ENCODE peak calls at places on chromosomes 12 and 14, in nine cellular contexts. P is fibroblast of lung; W is neural progenitor cell; F is heart right ventricle; H is lower leg skin; U is CD8-positive, alpha-beta memory T cell; L is psoas muscle; S is AG09309; Y is H1. Q is an unnamed sample.
A peak's percentile ranks its signal among the peaks of the same experiment; 100 is the strongest.

GRCh38 chr12:44053550-44054243 is 217.8 kb downstream of the TMEM117 start:
- DNase-seq in P (peak; percentile 44), W (no peak), F (no peak), H (no peak), U (no peak), L (no peak), S (peak; percentile 63), Y (no peak), Q (no peak)

GRCh38 chr14:104249706-104250105 is 111.3 kb downstream of the KIF26A start:
- DNase-seq in P (no peak), W (no peak), F (no peak), H (peak; percentile 78), U (no peak), L (no peak), S (no peak), Y (no peak), Q (no peak)

GRCh38 chr14:79986251-79986650 is 225.1 kb downstream of the DIO2 start:
- DNase-seq in P (no peak), W (no peak), F (no peak), H (no peak), U (no peak), L (no peak), S (no peak), Y (no peak), Q (no peak)

GRCh38 chr14:95533391-95533821 is 1.4 kb upstream of the GLRX5 start:
- DNase-seq in P (peak; percentile 58), W (peak; percentile 27), F (no peak), H (no peak), U (no peak), L (no peak), S (no peak), Y (no peak), Q (no peak)

GRCh38 chr12:63889236-63889635 is 44.7 kb downstream of the SRGAP1 start:
- DNase-seq in P (peak; percentile 72), W (no peak), F (no peak), H (no peak), U (no peak), L (no peak), S (no peak), Y (no peak), Q (no peak)

GRCh38 chr14:85573406-85573805 is 43.5 kb downstream of the FLRT2 start:
- DNase-seq in P (no peak), W (no peak), F (no peak), H (no peak), U (no peak), L (no peak), S (no peak), Y (no peak), Q (no peak)

GRCh38 chr14:44609201-44609600 is 102.1 kb upstream of the FSCB start:
- DNase-seq in P (no peak), W (no peak), F (no peak), H (no peak), U (no peak), L (no peak), S (no peak), Y (no peak), Q (no peak)

GRCh38 chr12:132159555-132160003 is 15.3 kb downstream of the NOC4L start:
- DNase-seq in P (no peak), W (no peak), F (no peak), H (no peak), U (no peak), L (peak; percentile 39), S (no peak), Y (no peak), Q (no peak)

GRCh38 chr12:56487448-56488040 is 417 bp downstream of the GLS2 start:
- DNase-seq in P (no peak), W (peak; percentile 66), F (peak; percentile 32), H (peak; percentile 89), U (no peak), L (no peak), S (no peak), Y (no peak), Q (peak; percentile 83)

GRCh38 chr12:122985590-122986257 is 5.2 kb downstream of the ARL6IP4 start:
- DNase-seq in P (no peak), W (no peak), F (no peak), H (no peak), U (no peak), L (peak; percentile 45), S (no peak), Y (no peak), Q (no peak)

GRCh38 chr12:109154485-109155438 is 38.4 kb downstream of the ACACB start:
- DNase-seq in P (peak; percentile 68), W (peak; percentile 93), F (peak; percentile 89), H (peak; percentile 95), U (peak; percentile 70), L (peak; percentile 93), S (no peak), Y (peak; percentile 90), Q (peak; percentile 86)

GRCh38 chr12:24078318-24078765 is 128.9 kb upstream of the SOX5 start:
- DNase-seq in P (no peak), W (no peak), F (no peak), H (no peak), U (no peak), L (no peak), S (no peak), Y (no peak), Q (no peak)

GRCh38 chr12:97038859-97039258 is 131.8 kb downstream of the NEDD1 start:
- DNase-seq in P (no peak), W (no peak), F (no peak), H (no peak), U (no peak), L (no peak), S (no peak), Y (no peak), Q (no peak)

GRCh38 chr12:131833896-131834641 is 5.9 kb downstream of the MMP17 start:
- DNase-seq in P (peak; percentile 40), W (peak; percentile 69), F (no peak), H (no peak), U (no peak), L (no peak), S (no peak), Y (no peak), Q (no peak)

GRCh38 chr12:7374423-7375144 is 69.4 kb downstream of the CD163L1 start:
- DNase-seq in P (peak; percentile 14), W (peak; percentile 70), F (peak; percentile 20), H (no peak), U (no peak), L (peak; percentile 41), S (peak; percentile 1), Y (peak; percentile 38), Q (peak; percentile 34)

GRCh38 chr14:77503138-77503537 is 4.5 kb upstream of the ISM2 start:
- DNase-seq in P (no peak), W (no peak), F (no peak), H (no peak), U (no peak), L (no peak), S (no peak), Y (no peak), Q (no peak)

GRCh38 chr14:82655770-82656169 is 1122.1 kb upstream of the SEL1L start:
- DNase-seq in P (no peak), W (no peak), F (no peak), H (no peak), U (no peak), L (no peak), S (no peak), Y (no peak), Q (no peak)

GRCh38 chr12:77847665-77848431 is 17.2 kb downstream of the NAV3 start:
- DNase-seq in P (peak; percentile 85), W (no peak), F (no peak), H (no peak), U (no peak), L (no peak), S (peak; percentile 78), Y (no peak), Q (no peak)

GRCh38 chr14:45867046-45867894 is 614.3 kb upstream of the MIS18BP1 start:
- DNase-seq in P (no peak), W (no peak), F (no peak), H (no peak), U (no peak), L (no peak), S (no peak), Y (no peak), Q (no peak)

GRCh38 chr12:99453831-99454538 is 193.6 kb upstream of the GARIN6 start:
- DNase-seq in P (no peak), W (no peak), F (no peak), H (no peak), U (no peak), L (no peak), S (no peak), Y (no peak), Q (no peak)

GRCh38 chr14:89953602-89954001 is 928 bp downstream of the EFCAB11 start:
- DNase-seq in P (no peak), W (no peak), F (no peak), H (no peak), U (no peak), L (no peak), S (no peak), Y (no peak), Q (no peak)
- H3K4me3 ChIP-seq in P (peak overlapping the region; percentile 79), W (peak overlapping the region; percentile 90), F (no peak overlapping the region), H (no peak overlapping the region), U (no peak overlapping the region), L (peak overlapping the region; percentile 91), S (no peak overlapping the region), Y (no peak overlapping the region), Q (peak overlapping the region; percentile 76)

GRCh38 chr12:119594399-119594730 is 791 bp downstream of the TMEM233 start:
- DNase-seq in P (no peak), W (peak; percentile 42), F (no peak), H (no peak), U (no peak), L (peak; percentile 63), S (no peak), Y (no peak), Q (no peak)
- H3K4me3 ChIP-seq in P (no peak overlapping the region), W (peak overlapping the region; percentile 44), F (peak overlapping the region; percentile 50), H (peak overlapping the region; percentile 3), U (no peak overlapping the region), L (peak overlapping the region; percentile 85), S (no peak overlapping the region), Y (peak overlapping the region; percentile 54), Q (peak overlapping the region; percentile 41)

DNA sequence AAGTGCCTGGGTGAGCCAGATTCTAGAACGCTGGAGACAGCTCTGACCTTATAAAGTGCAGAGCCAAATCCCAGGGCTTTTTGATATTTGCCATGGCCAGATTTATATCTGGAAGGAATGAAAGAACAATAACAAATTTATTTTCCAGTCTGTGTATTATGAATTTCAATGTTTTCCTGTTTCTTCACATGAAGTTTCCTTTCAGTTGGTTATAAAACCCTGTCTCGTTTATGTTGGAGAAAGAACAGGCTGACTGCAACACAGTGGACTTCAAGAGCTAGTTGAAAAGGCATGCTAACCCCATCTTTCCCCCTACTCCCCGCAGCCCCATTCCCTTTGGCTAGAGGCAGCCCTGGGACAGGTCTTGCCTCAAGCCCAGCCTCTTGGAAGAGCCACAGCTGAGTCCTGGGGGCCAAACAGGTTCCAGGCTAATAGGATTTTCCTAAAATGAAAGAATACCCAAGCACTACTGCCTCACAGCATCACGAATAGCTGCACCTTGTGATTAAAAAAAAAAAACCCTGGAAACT is 1.7 kb downstream of the FBLN5 start:
- DNase-seq in P (no peak), W (no peak), F (no peak), H (peak; percentile 56), U (no peak), L (no peak), S (no peak), Y (no peak), Q (no peak)
- H3K4me3 ChIP-seq in P (peak overlapping the region; percentile 92), W (no peak overlapping the region), F (peak overlapping the region; percentile 53), H (peak overlapping the region; percentile 45), U (no peak overlapping the region), L (peak overlapping the region; percentile 66), S (peak overlapping the region; percentile 83), Y (no peak overlapping the region), Q (peak overlapping the region; percentile 57)

GRCh38 chr14:24186831-24187537 is 1.6 kb downstream of the IPO4 start:
- DNase-seq in P (no peak), W (no peak), F (no peak), H (no peak), U (no peak), L (peak; percentile 39), S (no peak), Y (no peak), Q (no peak)
- H3K4me3 ChIP-seq in P (peak overlapping the region; percentile 84), W (no peak overlapping the region), F (no peak overlapping the region), H (no peak overlapping the region), U (no peak overlapping the region), L (peak overlapping the region; percentile 90), S (no peak overlapping the region), Y (no peak overlapping the region), Q (peak overlapping the region; percentile 74)